ENCODE peak calls at places on chromosomes 1 and 21, in seven cellular contexts. T, A, Y, U, D, I and O are unnamed samples.

GRCh38 chr1:170149241-170149640 is 3.5 kb downstream of the NTMT2 start:
- DNase-seq in U (no peak), D (no peak), A (no peak), T (no peak), Y (no peak), I (no peak), O (no peak)

GRCh38 chr1:153794671-153795324 is 19.6 kb downstream of the SLC27A3 start:
- DNase-seq in T (no peak), A (peak; percentile 71), Y (no peak), U (no peak), I (no peak), D (no peak), O (no peak)

GRCh38 chr21:39612233-39613028 is at the start of gene B3GALT5:
- DNase-seq in Y (peak; percentile 15), U (no peak), D (no peak), I (peak; percentile 94), A (no peak), T (no peak), O (no peak)

GRCh38 chr1:2983319-2983705 is 38.0 kb upstream of the ACTRT2 start:
- DNase-seq in T (no peak), Y (no peak), U (no peak), I (no peak), D (no peak), A (no peak), O (peak; percentile 55)

GRCh38 chr1:26996024-26996423 is 2.5 kb downstream of the TRNP1 start:
- DNase-seq in A (no peak), T (no peak), Y (no peak), D (no peak), I (peak; percentile 46), U (no peak), O (no peak)

GRCh38 chr1:226599636-226600238 is 51.2 kb downstream of the STUM start:
- DNase-seq in D (no peak), A (no peak), U (no peak), Y (no peak), I (no peak), T (no peak), O (no peak)

GRCh38 chr1:50271968-50272578 is 151.2 kb downstream of the DMRTA2 start:
- DNase-seq in U (peak; percentile 14), D (peak; percentile 8), T (peak; percentile 31), I (peak; percentile 69), A (no peak), Y (peak; percentile 4), O (no peak)

GRCh38 chr1:63903947-63904346 is 130.1 kb downstream of the ROR1 start:
- DNase-seq in Y (no peak), D (no peak), A (no peak), I (no peak), U (no peak), T (no peak), O (no peak)

GRCh38 chr1:53155534-53155933 is 13.1 kb upstream of the SLC1A7 start:
- DNase-seq in T (no peak), I (no peak), D (no peak), U (no peak), A (no peak), Y (no peak), O (peak; percentile 5)

GRCh38 chr1:59137968-59138367 is 158.9 kb upstream of the FGGY start:
- DNase-seq in D (no peak), T (no peak), U (no peak), I (no peak), Y (no peak), A (no peak), O (no peak)

DNA sequence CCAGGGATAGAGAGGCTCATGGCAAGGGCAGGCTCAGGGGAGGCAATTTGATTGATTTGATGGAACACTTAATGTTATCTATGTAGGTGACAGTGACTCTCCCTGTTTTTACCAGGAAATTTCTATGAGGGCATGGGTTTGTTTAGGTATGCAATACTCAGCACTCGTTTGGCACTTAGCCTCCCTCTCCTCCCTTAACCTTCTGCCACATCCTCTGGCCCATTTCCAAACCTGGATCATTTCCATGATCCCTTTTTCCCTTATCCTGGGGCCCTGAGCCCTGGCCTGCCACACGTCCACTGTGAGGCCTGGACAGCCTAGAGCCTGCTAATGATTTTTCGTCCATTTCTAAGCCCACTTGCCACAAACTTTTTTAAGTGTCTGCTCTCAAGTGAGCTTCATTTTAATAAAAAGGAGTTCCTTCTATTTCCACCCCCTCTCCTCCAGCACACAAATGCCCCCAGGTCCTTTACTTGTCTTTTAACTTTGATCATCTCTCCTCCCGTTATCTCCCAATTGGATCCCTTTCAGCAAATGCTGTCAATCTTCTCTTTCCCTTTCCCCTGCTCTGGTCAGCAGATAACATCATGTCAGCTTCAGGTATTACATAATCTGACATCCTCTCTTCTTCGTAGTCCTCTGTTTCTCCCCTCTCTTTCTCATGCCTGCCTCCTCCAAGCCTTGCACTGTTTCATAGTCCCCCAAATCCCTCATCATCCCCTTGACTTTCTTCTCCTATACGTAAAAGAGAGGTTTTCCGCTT is 37.8 kb upstream of the GADD45A start:
- DNase-seq in I (no peak), U (no peak), Y (no peak), T (no peak), D (peak; percentile 13), A (no peak), O (no peak)
- H3K27ac ChIP-seq in I (no peak overlapping the region), U (no peak overlapping the region), Y (no peak overlapping the region), T (peak overlapping the region; percentile 77), D (no peak overlapping the region), A (peak overlapping the region; percentile 63), O (no peak overlapping the region)

GRCh38 chr1:201459052-201459451 is 9.9 kb downstream of the PHLDA3 start:
- DNase-seq in D (no peak), A (no peak), T (no peak), I (no peak), Y (no peak), U (no peak), O (no peak)

GRCh38 chr1:201457508-201457960 is 11.5 kb downstream of the PHLDA3 start:
- DNase-seq in U (no peak), D (no peak), I (no peak), A (no peak), T (no peak), Y (no peak), O (no peak)

GRCh38 chr1:201454568-201454967 is 14.4 kb downstream of the PHLDA3 start:
- DNase-seq in U (no peak), I (no peak), D (no peak), A (no peak), Y (no peak), T (no peak), O (no peak)

GRCh38 chr1:201455098-201455497 is 13.9 kb downstream of the PHLDA3 start:
- DNase-seq in Y (no peak), A (no peak), U (no peak), T (no peak), I (no peak), D (no peak), O (no peak)

DNA sequence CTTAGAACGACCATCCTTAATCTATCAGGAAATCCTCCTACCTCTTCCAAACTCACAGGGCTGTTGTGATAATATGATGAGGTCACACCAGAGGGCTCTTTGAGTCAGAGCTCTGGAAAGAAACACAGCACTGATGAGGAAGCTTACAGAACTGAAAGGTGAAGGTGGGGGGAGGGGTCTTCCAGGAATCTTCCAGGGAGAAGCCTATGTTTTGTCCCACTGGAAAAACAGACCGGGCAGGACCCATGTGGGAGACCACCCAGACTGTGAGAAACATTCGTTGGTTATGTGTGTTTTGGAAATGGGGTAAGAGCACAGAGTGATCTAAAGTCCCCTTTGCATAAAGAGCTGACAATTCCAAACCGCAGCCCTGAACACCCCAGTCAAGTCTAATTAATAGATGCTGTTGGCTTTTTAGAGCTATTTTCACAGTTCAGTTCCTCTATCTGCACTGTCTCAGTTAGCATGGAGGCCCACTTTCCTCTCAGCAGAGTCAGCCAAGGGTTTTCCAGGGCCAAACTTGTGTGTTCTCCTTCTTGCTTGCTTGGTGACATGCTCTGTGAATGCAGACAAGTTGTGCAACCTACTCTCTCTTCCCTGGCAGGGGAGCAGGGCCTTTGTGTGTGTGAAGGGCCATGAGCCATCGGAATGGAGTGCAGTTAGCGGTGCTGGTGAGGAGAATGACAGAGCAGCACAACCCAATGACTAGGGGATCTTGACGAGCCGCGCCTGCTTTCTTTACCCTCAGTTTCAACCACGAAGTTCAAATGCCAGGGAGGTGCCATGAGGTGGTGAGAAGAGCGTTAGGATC is 12.3 kb downstream of the PHLDA3 start:
- DNase-seq in T (peak; percentile 37), A (peak; percentile 98), U (no peak), I (no peak), Y (no peak), D (peak; percentile 58), O (peak; percentile 44)
- TF ChIP-seq POLR2AphosphoS5 in T (no peak), A (peak; percentile 69), U (no peak), I (no peak), Y (no peak), D (peak; percentile 61), O (no peak)

GRCh38 chr1:151613275-151613867 is 1.5 kb downstream of the SNX27 start:
- DNase-seq in D (no peak), A (no peak), Y (no peak), T (no peak), U (peak; percentile 8), I (peak; percentile 32), O (no peak)
- H3K27ac ChIP-seq in D (peak overlapping the region; percentile 91), A (peak overlapping the region; percentile 94), Y (no peak overlapping the region), T (no peak overlapping the region), U (peak overlapping the region; percentile 93), I (peak overlapping the region; percentile 77), O (peak overlapping the region; percentile 95)

GRCh38 chr1:183470147-183470960 is 1.9 kb upstream of the SMG7 start:
- DNase-seq in U (peak; percentile 92), D (peak; percentile 75), T (peak; percentile 84), I (peak; percentile 70), Y (peak; percentile 63), A (peak; percentile 90), O (peak; percentile 98)

GRCh38 chr1:183471748-183472487 is 381 bp upstream of the SMG7 start:
- DNase-seq in U (peak; percentile 97), Y (peak; percentile 95), T (peak; percentile 94), A (peak; percentile 98), D (peak; percentile 97), I (peak; percentile 99), O (peak; percentile 99)

GRCh38 chr1:183473286-183473536 is 912 bp downstream of the SMG7 start:
- DNase-seq in I (no peak), D (no peak), U (no peak), A (no peak), T (no peak), Y (no peak), O (no peak)

GRCh38 chr1:183472488-183473285 is at the start of gene SMG7:
- DNase-seq in D (peak; percentile 23), I (peak; percentile 65), Y (no peak), U (peak; percentile 69), A (peak; percentile 91), T (peak; percentile 72), O (peak; percentile 94)

GRCh38 chr1:183470961-183471747 is 1.1 kb upstream of the SMG7 start:
- DNase-seq in I (peak; percentile 84), A (peak; percentile 89), D (peak; percentile 52), Y (peak; percentile 68), U (peak; percentile 69), T (peak; percentile 77), O (peak; percentile 94)
- TF ChIP-seq POLR2AphosphoS5 in I (no peak), A (no peak), D (peak; percentile 3), Y (peak; percentile 25), U (peak; percentile 54), T (no peak), O (peak; percentile 65)

GRCh38 chr21:36859744-36860501 is 106.5 kb downstream of the HLCS start:
- DNase-seq in T (peak; percentile 97), I (peak; percentile 79), A (no peak), Y (no peak), U (peak; percentile 93), D (no peak), O (peak; percentile 89)
- H3K27ac ChIP-seq in T (peak overlapping the region; percentile 72), I (no peak overlapping the region), A (no peak overlapping the region), Y (no peak overlapping the region), U (no peak overlapping the region), D (no peak overlapping the region), O (no peak overlapping the region)